ENCODE peak calls at places on chromosome 16, in five cellular contexts. S is NCI-H1417 treated with DMSO at 0.1 percent for 48 hours, E is neural progenitor cell, O is H54, Z is GM04504. R is an unnamed sample.

GRCh38 chr16:57016831-57017230 is 27.5 kb downstream of the NLRC5 start:
- DNase-seq in O (no peak), Z (no peak), S (no peak), E (no peak), R (no peak)

GRCh38 chr16:20300312-20301097 is 26.8 kb downstream of the GP2 start:
- DNase-seq in S (no peak), O (peak; percentile 64), Z (peak; percentile 11), E (peak; percentile 79), R (peak; percentile 58)

GRCh38 chr16:24514096-24514495 is 25.3 kb upstream of the RBBP6 start:
- DNase-seq in E (no peak), Z (no peak), S (no peak), O (no peak), R (no peak)

GRCh38 chr16:31179153-31179746 is 689 bp upstream of the FUS start:
- DNase-seq in S (no peak), Z (no peak), O (no peak), E (no peak), R (peak; percentile 35)

GRCh38 chr16:49608801-49609200 is 235.2 kb downstream of the C16orf78 start:
- DNase-seq in E (peak; percentile 53), O (no peak), Z (peak; percentile 9), S (no peak), R (no peak)

GRCh38 chr16:1906846-1907165 is 11.4 kb downstream of the HS3ST6 start:
- DNase-seq in O (no peak), E (peak; percentile 3), S (no peak), Z (no peak), R (no peak)

GRCh38 chr16:65909310-65910050 is 457.0 kb upstream of the CDH5 start:
- DNase-seq in E (no peak), S (no peak), O (no peak), Z (no peak), R (peak; percentile 4)

GRCh38 chr16:56411123-56411522 is 14.2 kb downstream of the AMFR start:
- DNase-seq in O (no peak), E (no peak), Z (no peak), S (no peak), R (no peak)

GRCh38 chr16:21190599-21190998 is 20.8 kb downstream of the ZP2 start:
- DNase-seq in S (no peak), E (no peak), Z (peak; percentile 53), O (no peak), R (no peak)

GRCh38 chr16:19588661-19589060 is 33.2 kb downstream of the VPS35L start:
- DNase-seq in O (no peak), E (no peak), Z (no peak), S (no peak), R (no peak)

GRCh38 chr16:10558746-10559641 is 21.4 kb downstream of the EMP2 start:
- DNase-seq in Z (peak; percentile 38), S (no peak), E (no peak), O (peak; percentile 88), R (no peak)

GRCh38 chr16:20203277-20203676 is 124.0 kb downstream of the GP2 start:
- DNase-seq in O (no peak), E (peak; percentile 51), S (no peak), Z (no peak), R (no peak)

R was measured in RWPE1.